ENCODE peak calls at places on chromosomes 1 and 21, in seven cellular contexts. One of them, this sample, is unnamed.

GRCh38 chr1:115609021-115609420 is 32.7 kb upstream of the VANGL1 start:
- DNase-seq in activated B cell treated with CpG ODN at 0.5 μM for 24 hours: no peak
- DNase-seq in fibroblast of lung: no peak
- DNase-seq in heart left ventricle: no peak
- DNase-seq in astrocyte: no peak
- DNase-seq in ovary: no peak
- DNase-seq in DND-41: no peak
- DNase-seq in this sample: no peak

GRCh38 chr1:118481091-118481490 is 296.1 kb upstream of the SPAG17 start:
- DNase-seq in activated B cell treated with CpG ODN at 0.5 μM for 24 hours: no peak
- DNase-seq in fibroblast of lung: no peak
- DNase-seq in heart left ventricle: no peak
- DNase-seq in astrocyte: no peak
- DNase-seq in ovary: no peak
- DNase-seq in DND-41: no peak
- DNase-seq in this sample: no peak

GRCh38 chr1:219555802-219556201 is 57.1 kb downstream of the ZC3H11B start:
- DNase-seq in activated B cell treated with CpG ODN at 0.5 μM for 24 hours: no peak
- DNase-seq in fibroblast of lung: peak; percentile 81
- DNase-seq in heart left ventricle: no peak
- DNase-seq in astrocyte: peak; percentile 82
- DNase-seq in ovary: no peak
- DNase-seq in DND-41: no peak
- DNase-seq in this sample: no peak

GRCh38 chr1:106889054-106889453 is 167.4 kb upstream of the PRMT6 start:
- DNase-seq in activated B cell treated with CpG ODN at 0.5 μM for 24 hours: no peak
- DNase-seq in fibroblast of lung: no peak
- DNase-seq in heart left ventricle: no peak
- DNase-seq in astrocyte: no peak
- DNase-seq in ovary: no peak
- DNase-seq in DND-41: no peak
- DNase-seq in this sample: no peak

GRCh38 chr1:153711006-153711405 is 16.8 kb upstream of the INTS3 start:
- DNase-seq in activated B cell treated with CpG ODN at 0.5 μM for 24 hours: no peak
- DNase-seq in fibroblast of lung: no peak
- DNase-seq in heart left ventricle: no peak
- DNase-seq in astrocyte: no peak
- DNase-seq in ovary: no peak
- DNase-seq in DND-41: no peak
- DNase-seq in this sample: no peak

GRCh38 chr1:218837051-218837450 is 336.6 kb upstream of the LYPLAL1 start:
- DNase-seq in activated B cell treated with CpG ODN at 0.5 μM for 24 hours: no peak
- DNase-seq in fibroblast of lung: no peak
- DNase-seq in heart left ventricle: no peak
- DNase-seq in astrocyte: no peak
- DNase-seq in ovary: no peak
- DNase-seq in DND-41: no peak
- DNase-seq in this sample: no peak

GRCh38 chr1:167501513-167502191 is 16.7 kb downstream of the CD247 start:
- DNase-seq in activated B cell treated with CpG ODN at 0.5 μM for 24 hours: no peak
- DNase-seq in fibroblast of lung: no peak
- DNase-seq in heart left ventricle: no peak
- DNase-seq in astrocyte: no peak
- DNase-seq in ovary: no peak
- DNase-seq in DND-41: no peak
- DNase-seq in this sample: no peak

GRCh38 chr1:68121536-68121935 is 71.1 kb upstream of the DIRAS3 start:
- DNase-seq in activated B cell treated with CpG ODN at 0.5 μM for 24 hours: no peak
- DNase-seq in fibroblast of lung: peak; percentile 53
- DNase-seq in heart left ventricle: no peak
- DNase-seq in astrocyte: peak; percentile 73
- DNase-seq in ovary: no peak
- DNase-seq in DND-41: no peak
- DNase-seq in this sample: no peak

GRCh38 chr21:42654179-42654912 is 925 bp downstream of the PDE9A start:
- DNase-seq in activated B cell treated with CpG ODN at 0.5 μM for 24 hours: no peak
- DNase-seq in fibroblast of lung: no peak
- DNase-seq in heart left ventricle: no peak
- DNase-seq in astrocyte: no peak
- DNase-seq in ovary: no peak
- DNase-seq in DND-41: peak; percentile 74
- DNase-seq in this sample: peak; percentile 21

GRCh38 chr21:17003221-17003620 is 509.6 kb upstream of the CXADR start:
- DNase-seq in activated B cell treated with CpG ODN at 0.5 μM for 24 hours: no peak
- DNase-seq in fibroblast of lung: peak; percentile 25
- DNase-seq in heart left ventricle: no peak
- DNase-seq in astrocyte: peak; percentile 78
- DNase-seq in ovary: no peak
- DNase-seq in DND-41: no peak
- DNase-seq in this sample: no peak

GRCh38 chr1:208107817-208108608 is 136.2 kb downstream of the PLXNA2 start:
- DNase-seq in activated B cell treated with CpG ODN at 0.5 μM for 24 hours: no peak
- DNase-seq in fibroblast of lung: peak; percentile 56
- DNase-seq in heart left ventricle: no peak
- DNase-seq in astrocyte: peak; percentile 74
- DNase-seq in ovary: peak; percentile 46
- DNase-seq in DND-41: no peak
- DNase-seq in this sample: peak; percentile 22

GRCh38 chr1:53114581-53115400 is 27.6 kb downstream of the SLC1A7 start:
- DNase-seq in activated B cell treated with CpG ODN at 0.5 μM for 24 hours: no peak
- DNase-seq in fibroblast of lung: no peak
- DNase-seq in heart left ventricle: no peak
- DNase-seq in astrocyte: no peak
- DNase-seq in ovary: no peak
- DNase-seq in DND-41: no peak
- DNase-seq in this sample: no peak

GRCh38 chr1:167424038-167424619 is 94.2 kb downstream of the CD247 start:
- DNase-seq in activated B cell treated with CpG ODN at 0.5 μM for 24 hours: no peak
- DNase-seq in fibroblast of lung: no peak
- DNase-seq in heart left ventricle: no peak
- DNase-seq in astrocyte: no peak
- DNase-seq in ovary: no peak
- DNase-seq in DND-41: no peak
- DNase-seq in this sample: no peak

GRCh38 chr1:19814681-19815503 is at the start of gene RNF186:
- DNase-seq in activated B cell treated with CpG ODN at 0.5 μM for 24 hours: no peak
- DNase-seq in fibroblast of lung: no peak
- DNase-seq in heart left ventricle: no peak
- DNase-seq in astrocyte: no peak
- DNase-seq in ovary: no peak
- DNase-seq in DND-41: no peak
- DNase-seq in this sample: peak; percentile 75

GRCh38 chr1:25204797-25205441 is 27.4 kb downstream of the SYF2 start:
- DNase-seq in activated B cell treated with CpG ODN at 0.5 μM for 24 hours: no peak
- DNase-seq in fibroblast of lung: peak; percentile 68
- DNase-seq in heart left ventricle: no peak
- DNase-seq in astrocyte: peak; percentile 52
- DNase-seq in ovary: no peak
- DNase-seq in DND-41: peak; percentile 16
- DNase-seq in this sample: no peak

GRCh38 chr1:185229981-185230380 is 73.0 kb downstream of the SWT1 start:
- DNase-seq in activated B cell treated with CpG ODN at 0.5 μM for 24 hours: no peak
- DNase-seq in fibroblast of lung: no peak
- DNase-seq in heart left ventricle: no peak
- DNase-seq in astrocyte: no peak
- DNase-seq in ovary: no peak
- DNase-seq in DND-41: no peak
- DNase-seq in this sample: no peak

GRCh38 chr1:112927462-112927971 is 28.5 kb downstream of the SLC16A1 start:
- DNase-seq in activated B cell treated with CpG ODN at 0.5 μM for 24 hours: no peak
- DNase-seq in fibroblast of lung: no peak
- DNase-seq in heart left ventricle: no peak
- DNase-seq in astrocyte: no peak
- DNase-seq in ovary: no peak
- DNase-seq in DND-41: no peak
- DNase-seq in this sample: no peak

GRCh38 chr1:2170211-2170610 is 24.4 kb downstream of the FAAP20 start:
- DNase-seq in activated B cell treated with CpG ODN at 0.5 μM for 24 hours: no peak
- DNase-seq in fibroblast of lung: no peak
- DNase-seq in heart left ventricle: no peak
- DNase-seq in astrocyte: no peak
- DNase-seq in ovary: no peak
- DNase-seq in DND-41: no peak
- DNase-seq in this sample: no peak

GRCh38 chr21:39869141-39869818 is 2.0 kb downstream of the PCP4 start:
- DNase-seq in activated B cell treated with CpG ODN at 0.5 μM for 24 hours: no peak
- DNase-seq in fibroblast of lung: no peak
- DNase-seq in heart left ventricle: no peak
- DNase-seq in astrocyte: no peak
- DNase-seq in ovary: no peak
- DNase-seq in DND-41: no peak
- DNase-seq in this sample: no peak

GRCh38 chr1:97144527-97144926 is 422.9 kb downstream of the PTBP2 start:
- DNase-seq in activated B cell treated with CpG ODN at 0.5 μM for 24 hours: no peak
- DNase-seq in fibroblast of lung: peak; percentile 68
- DNase-seq in heart left ventricle: no peak
- DNase-seq in astrocyte: peak; percentile 86
- DNase-seq in ovary: no peak
- DNase-seq in DND-41: no peak
- DNase-seq in this sample: no peak

GRCh38 chr1:169630006-169630405 is at the start of gene SELP:
- DNase-seq in activated B cell treated with CpG ODN at 0.5 μM for 24 hours: no peak
- DNase-seq in fibroblast of lung: no peak
- DNase-seq in heart left ventricle: no peak
- DNase-seq in astrocyte: peak; percentile 8
- DNase-seq in ovary: no peak
- DNase-seq in DND-41: no peak
- DNase-seq in this sample: no peak

GRCh38 chr1:202107801-202108731 is 14.7 kb upstream of the GPR37L1 start:
- DNase-seq in activated B cell treated with CpG ODN at 0.5 μM for 24 hours: no peak
- DNase-seq in fibroblast of lung: no peak
- DNase-seq in heart left ventricle: peak; percentile 66
- DNase-seq in astrocyte: no peak
- DNase-seq in ovary: no peak
- DNase-seq in DND-41: no peak
- DNase-seq in this sample: peak; percentile 77

GRCh38 chr1:234495231-234495990 is 16.4 kb upstream of the TARBP1 start:
- DNase-seq in activated B cell treated with CpG ODN at 0.5 μM for 24 hours: no peak
- DNase-seq in fibroblast of lung: peak; percentile 72
- DNase-seq in heart left ventricle: no peak
- DNase-seq in astrocyte: peak; percentile 97
- DNase-seq in ovary: no peak
- DNase-seq in DND-41: no peak
- DNase-seq in this sample: peak; percentile 54

GRCh38 chr1:162605225-162605927 is 26.9 kb upstream of the DDR2 start:
- DNase-seq in activated B cell treated with CpG ODN at 0.5 μM for 24 hours: no peak
- DNase-seq in fibroblast of lung: peak; percentile 98
- DNase-seq in heart left ventricle: no peak
- DNase-seq in astrocyte: peak; percentile 96
- DNase-seq in ovary: no peak
- DNase-seq in DND-41: no peak
- DNase-seq in this sample: no peak

GRCh38 chr1:98003442-98003841 is 82.6 kb upstream of the DPYD start:
- DNase-seq in activated B cell treated with CpG ODN at 0.5 μM for 24 hours: no peak
- DNase-seq in fibroblast of lung: no peak
- DNase-seq in heart left ventricle: no peak
- DNase-seq in astrocyte: no peak
- DNase-seq in ovary: no peak
- DNase-seq in DND-41: no peak
- DNase-seq in this sample: no peak

GRCh38 chr1:230643887-230644286 is 1.6 kb downstream of the COG2 start:
- DNase-seq in activated B cell treated with CpG ODN at 0.5 μM for 24 hours: no peak
- DNase-seq in fibroblast of lung: no peak
- DNase-seq in heart left ventricle: no peak
- DNase-seq in astrocyte: peak; percentile 34
- DNase-seq in ovary: no peak
- DNase-seq in DND-41: no peak
- DNase-seq in this sample: peak; percentile 39
- TF ChIP-seq CTCF in activated B cell treated with CpG ODN at 0.5 μM for 24 hours: no peak
- TF ChIP-seq CTCF in fibroblast of lung: no peak
- TF ChIP-seq CTCF in heart left ventricle: no peak
- TF ChIP-seq CTCF in astrocyte: no peak
- TF ChIP-seq CTCF in ovary: no peak
- TF ChIP-seq CTCF in DND-41: no peak
- TF ChIP-seq CTCF in this sample: no peak

DNA sequence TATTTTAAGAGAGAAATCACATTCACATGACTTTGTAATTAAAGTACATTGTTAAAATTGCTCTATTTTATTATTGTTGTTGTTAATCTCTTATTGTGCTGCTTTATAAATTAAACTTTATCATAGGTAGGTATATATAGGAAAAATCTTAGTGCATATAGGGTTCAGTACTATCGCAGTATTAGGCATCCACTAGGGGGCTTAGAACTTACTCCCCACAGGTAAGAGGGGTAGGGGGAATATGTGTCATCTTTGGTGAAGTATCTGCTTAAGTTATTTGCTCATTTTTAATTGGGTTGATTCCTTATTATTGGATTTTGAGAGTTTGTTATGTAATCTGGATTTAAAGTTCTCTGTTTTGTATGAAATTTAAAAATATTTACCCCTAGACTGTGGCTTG is 385.2 kb downstream of the DUSP10 start:
- DNase-seq in activated B cell treated with CpG ODN at 0.5 μM for 24 hours: no peak
- DNase-seq in fibroblast of lung: no peak
- DNase-seq in heart left ventricle: no peak
- DNase-seq in astrocyte: no peak
- DNase-seq in ovary: no peak
- DNase-seq in DND-41: no peak
- DNase-seq in this sample: no peak
- TF ChIP-seq CTCF in activated B cell treated with CpG ODN at 0.5 μM for 24 hours: no peak
- TF ChIP-seq CTCF in fibroblast of lung: no peak
- TF ChIP-seq CTCF in heart left ventricle: no peak
- TF ChIP-seq CTCF in astrocyte: no peak
- TF ChIP-seq CTCF in ovary: no peak
- TF ChIP-seq CTCF in DND-41: peak; percentile 37
- TF ChIP-seq CTCF in this sample: no peak

DNA sequence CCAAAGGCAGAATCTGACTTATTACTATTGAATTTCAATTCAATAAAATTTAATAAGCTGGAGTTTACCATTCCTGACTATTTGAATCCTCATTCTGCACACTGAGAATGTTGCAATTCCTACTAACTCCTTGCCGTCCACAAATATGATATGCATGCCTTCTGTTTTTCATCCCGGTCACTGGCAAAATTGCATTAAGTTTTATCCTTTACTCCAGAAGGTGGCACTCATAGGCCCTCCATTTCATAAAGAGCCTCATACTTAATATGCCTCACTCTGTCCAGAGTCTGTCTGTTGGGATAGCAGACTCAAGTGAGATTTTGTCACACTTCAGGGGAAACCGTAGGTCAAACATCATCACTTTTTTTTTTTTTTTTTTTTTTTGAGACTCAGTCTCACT is 27.4 kb downstream of the F11R start:
- DNase-seq in activated B cell treated with CpG ODN at 0.5 μM for 24 hours: no peak
- DNase-seq in fibroblast of lung: peak; percentile 82
- DNase-seq in heart left ventricle: no peak
- DNase-seq in astrocyte: peak; percentile 39
- DNase-seq in ovary: no peak
- DNase-seq in DND-41: no peak
- DNase-seq in this sample: no peak
- TF ChIP-seq CTCF in activated B cell treated with CpG ODN at 0.5 μM for 24 hours: no peak
- TF ChIP-seq CTCF in fibroblast of lung: peak; percentile 43
- TF ChIP-seq CTCF in heart left ventricle: no peak
- TF ChIP-seq CTCF in astrocyte: peak; percentile 39
- TF ChIP-seq CTCF in ovary: no peak
- TF ChIP-seq CTCF in DND-41: peak; percentile 55
- TF ChIP-seq CTCF in this sample: peak; percentile 12

GRCh38 chr1:77354536-77354935 is 72.7 kb downstream of the AK5 start:
- DNase-seq in activated B cell treated with CpG ODN at 0.5 μM for 24 hours: no peak
- DNase-seq in fibroblast of lung: no peak
- DNase-seq in heart left ventricle: no peak
- DNase-seq in astrocyte: no peak
- DNase-seq in ovary: no peak
- DNase-seq in DND-41: no peak
- DNase-seq in this sample: no peak
- TF ChIP-seq CTCF in activated B cell treated with CpG ODN at 0.5 μM for 24 hours: no peak
- TF ChIP-seq CTCF in fibroblast of lung: no peak
- TF ChIP-seq CTCF in heart left ventricle: no peak
- TF ChIP-seq CTCF in astrocyte: no peak
- TF ChIP-seq CTCF in ovary: no peak
- TF ChIP-seq CTCF in DND-41: no peak
- TF ChIP-seq CTCF in this sample: no peak